ENCODE peak calls at places on chromosomes 7 and 10, in nine cellular contexts. E is WERI-Rb-1; V is stimulated activated CD4-positive, alpha-beta T cell treated with anti-CD3 and anti-CD28 coated beads, Interleukin-4, amount 100 ng/mL, for 48 hours; W is activated T-cell treated with anti-CD3 and anti-CD28 coated beads, Interleukin-2, amount 50 U/mL, for 1 hour; J is SJSA1; S is Ammon's horn; Z is non-pigmented ciliary epithelial cell; G is activated CD4-positive, alpha-beta T cell treated with anti-CD3 and anti-CD28 coated beads for 4 hours; L is effector memory CD4-positive, alpha-beta T cell. I is an unnamed sample.
A peak's percentile ranks its signal among the peaks of the same experiment; 100 is the strongest.

GRCh38 chr7:116377721-116378120 is 121.8 kb upstream of the CAV2 start:
- DNase-seq in Z (no peak), S (no peak), W (no peak), J (no peak), L (no peak), G (no peak), E (peak; percentile 50), V (no peak), I (no peak)

GRCh38 chr10:33900591-33900990 is 566.1 kb upstream of the NRP1 start:
- DNase-seq in E (no peak), L (no peak), W (no peak), V (no peak), G (no peak), J (no peak), S (peak; percentile 6), Z (no peak), I (no peak)

GRCh38 chr7:107742678-107743566 is 1.0 kb upstream of the CBLL1 start:
- DNase-seq in L (no peak), S (peak; percentile 75), V (peak; percentile 48), Z (no peak), G (no peak), J (no peak), E (no peak), W (no peak), I (peak; percentile 54)

GRCh38 chr7:101941481-101942383 is 124.3 kb downstream of the CUX1 start:
- DNase-seq in W (no peak), G (no peak), Z (peak; percentile 42), L (no peak), J (no peak), S (no peak), E (no peak), V (no peak), I (no peak)

GRCh38 chr10:30862486-30862885 is 169.2 kb downstream of the ZNF438 start:
- DNase-seq in S (no peak), J (peak; percentile 52), W (no peak), G (no peak), L (no peak), V (no peak), E (no peak), Z (peak; percentile 46), I (no peak)

GRCh38 chr7:92991190-92991589 is 126.6 kb downstream of the SAMD9 start:
- DNase-seq in J (no peak), W (no peak), Z (no peak), G (no peak), L (no peak), S (no peak), E (no peak), V (no peak), I (no peak)

GRCh38 chr10:132156382-132156781 is 30.4 kb upstream of the DPYSL4 start:
- DNase-seq in S (no peak), W (no peak), L (no peak), E (no peak), V (no peak), G (no peak), Z (no peak), J (no peak), I (no peak)

GRCh38 chr7:85114342-85114741 is 72.5 kb downstream of the SEMA3D start:
- DNase-seq in G (no peak), Z (no peak), V (no peak), W (no peak), E (no peak), L (no peak), J (no peak), S (no peak), I (no peak)

GRCh38 chr10:63105811-63106755 is 27.0 kb upstream of the NRBF2 start:
- DNase-seq in W (no peak), V (no peak), J (peak; percentile 79), L (no peak), E (no peak), G (no peak), Z (no peak), S (peak; percentile 24), I (no peak)

GRCh38 chr7:130065500-130066152 is 4.7 kb upstream of the KLHDC10 start:
- DNase-seq in J (peak; percentile 46), S (no peak), E (no peak), L (no peak), G (no peak), V (no peak), W (no peak), Z (no peak), I (no peak)

GRCh38 chr10:95406651-95407280 is 116.0 kb upstream of the PDLIM1 start:
- DNase-seq in V (no peak), Z (no peak), J (no peak), G (no peak), W (no peak), E (no peak), S (peak; percentile 67), L (no peak), I (no peak)

GRCh38 chr10:49112851-49113250 is 2.5 kb downstream of the VSTM4 start:
- DNase-seq in G (no peak), L (no peak), J (no peak), Z (no peak), W (no peak), V (no peak), E (no peak), S (no peak), I (no peak)

GRCh38 chr10:70776455-70777005 is 8.6 kb downstream of the TBATA start:
- DNase-seq in L (no peak), V (no peak), E (no peak), W (no peak), G (no peak), J (peak; percentile 33), S (no peak), Z (no peak), I (no peak)

I was measured in glutamatergic neuron.